ENCODE peak calls at places on chromosome 1, in eight cellular contexts. W is psoas muscle, D is cardiac muscle cell, Q is naive B cell, K is NCI-H1417, A is progenitor cell of endocrine pancreas, Y is IMR-90, J is heart right ventricle. H is an unnamed sample.

GRCh38 chr1:4794020-4794780 is 139.8 kb downstream of the AJAP1 start:
- DNase-seq in W (no peak), D (no peak), Q (no peak), K (peak), A (no peak), Y (no peak), J (no peak), H (peak)

GRCh38 chr1:61233121-61233659 is 150.8 kb downstream of the NFIA start:
- DNase-seq in W (no peak), D (no peak), Q (no peak), K (no peak), A (no peak), Y (no peak), J (no peak), H (no peak)

GRCh38 chr1:10516244-10516643 is 41.5 kb downstream of the PEX14 start:
- DNase-seq in W (no peak), D (no peak), Q (no peak), K (no peak), A (no peak), Y (no peak), J (no peak), H (no peak)

GRCh38 chr1:26161408-26162219 is 2.7 kb downstream of the FAM110D start:
- DNase-seq in W (peak), D (peak), Q (peak), K (peak), A (peak), Y (peak), J (peak), H (peak)

GRCh38 chr1:114015075-114015474 is 35.8 kb downstream of the OLFML3 start:
- DNase-seq in W (no peak), D (no peak), Q (no peak), K (no peak), A (no peak), Y (no peak), J (no peak), H (no peak)

GRCh38 chr1:240998024-240998423 is 359.0 kb downstream of the RGS7 start:
- DNase-seq in W (no peak), D (no peak), Q (no peak), K (no peak), A (no peak), Y (no peak), J (no peak), H (no peak)

GRCh38 chr1:60108223-60108622 is 34.7 kb upstream of the C1orf87 start:
- DNase-seq in W (no peak), D (no peak), Q (no peak), K (peak), A (no peak), Y (no peak), J (no peak), H (peak)

GRCh38 chr1:167342846-167343245 is 122.2 kb downstream of the POU2F1 start:
- DNase-seq in W (no peak), D (no peak), Q (peak), K (no peak), A (no peak), Y (no peak), J (no peak), H (peak)

GRCh38 chr1:6581561-6582305 is 1.9 kb downstream of the ZBTB48 start:
- DNase-seq in W (no peak), D (no peak), Q (no peak), K (peak), A (no peak), Y (no peak), J (no peak), H (no peak)

GRCh38 chr1:27000092-27000816 is 6.8 kb downstream of the TRNP1 start:
- DNase-seq in W (no peak), D (no peak), Q (no peak), K (no peak), A (no peak), Y (no peak), J (no peak), H (no peak)